ENCODE peak calls at places on chromosomes 5 and 9, in six cellular contexts. Z is A549, R is GM12878, J is endothelial cell of umbilical vein, D is HepG2, K is K562. Y is an unnamed sample.

GRCh38 chr5:154478224-154478565 is at the start of gene HAND1:
- DNase-seq in Z (peak; percentile 61), R (no peak), J (peak; percentile 34), D (peak; percentile 25), K (peak; percentile 57), Y (no peak)

GRCh38 chr9:14027114-14027812 is 286.7 kb downstream of the NFIB start:
- DNase-seq in Z (no peak), R (no peak), J (peak; percentile 86), D (no peak), K (no peak), Y (no peak)

GRCh38 chr9:134484479-134484878 is 157.1 kb upstream of the COL5A1 start:
- DNase-seq in Z (no peak), R (no peak), J (no peak), D (no peak), K (no peak), Y (no peak)

GRCh38 chr9:27856054-27856453 is 282.8 kb upstream of the C9orf72 start:
- DNase-seq in Z (no peak), R (no peak), J (no peak), D (no peak), K (no peak), Y (no peak)

GRCh38 chr9:138047469-138048040 is 170.0 kb downstream of the CACNA1B start:
- DNase-seq in Z (no peak), R (no peak), J (no peak), D (no peak), K (no peak), Y (no peak)

GRCh38 chr9:128145536-128145935 is 3.7 kb upstream of the LCN2 start:
- DNase-seq in Z (no peak), R (no peak), J (no peak), D (no peak), K (no peak), Y (no peak)

GRCh38 chr5:168612996-168613395 is 33.8 kb upstream of the PANK3 start:
- DNase-seq in Z (no peak), R (no peak), J (no peak), D (no peak), K (no peak), Y (no peak)

GRCh38 chr5:14017904-14018303 is 73.4 kb upstream of the DNAH5 start:
- DNase-seq in Z (no peak), R (no peak), J (no peak), D (no peak), K (no peak), Y (no peak)

GRCh38 chr5:67009028-67009427 is 187.6 kb downstream of the CD180 start:
- DNase-seq in Z (no peak), R (no peak), J (no peak), D (peak; percentile 66), K (no peak), Y (no peak)

GRCh38 chr5:102754499-102755424 is at the start of gene PAM:
- DNase-seq in Z (peak; percentile 49), R (no peak), J (peak; percentile 79), D (peak; percentile 36), K (peak; percentile 62), Y (peak; percentile 77)

GRCh38 chr5:123960526-123960925 is 448.5 kb downstream of the CSNK1G3 start:
- DNase-seq in Z (no peak), R (no peak), J (no peak), D (no peak), K (no peak), Y (no peak)

GRCh38 chr5:54187694-54188093 is 122.7 kb downstream of the ARL15 start:
- DNase-seq in Z (no peak), R (no peak), J (no peak), D (no peak), K (no peak), Y (no peak)

GRCh38 chr5:178431777-178432155 is 158.4 kb downstream of the COL23A1 start:
- DNase-seq in Z (no peak), R (no peak), J (no peak), D (no peak), K (no peak), Y (no peak)

GRCh38 chr5:53436480-53437191 is 43.8 kb upstream of the FST start:
- DNase-seq in Z (no peak), R (no peak), J (no peak), D (no peak), K (no peak), Y (no peak)

GRCh38 chr5:51986733-51987132 is 603.5 kb downstream of the ISL1 start:
- DNase-seq in Z (no peak), R (no peak), J (no peak), D (no peak), K (no peak), Y (no peak)

GRCh38 chr5:54470677-54471076 is 15.2 kb downstream of the HSPB3 start:
- DNase-seq in Z (no peak), R (no peak), J (no peak), D (no peak), K (no peak), Y (no peak)

GRCh38 chr5:143016777-143017374 is 246.7 kb downstream of the ARHGAP26 start:
- DNase-seq in Z (peak; percentile 54), R (no peak), J (peak; percentile 67), D (no peak), K (peak; percentile 17), Y (peak; percentile 66)
- TF ChIP-seq MAX in Z (no peak), R (no peak), J (no peak), D (no peak), K (no peak), Y (no peak)

DNA sequence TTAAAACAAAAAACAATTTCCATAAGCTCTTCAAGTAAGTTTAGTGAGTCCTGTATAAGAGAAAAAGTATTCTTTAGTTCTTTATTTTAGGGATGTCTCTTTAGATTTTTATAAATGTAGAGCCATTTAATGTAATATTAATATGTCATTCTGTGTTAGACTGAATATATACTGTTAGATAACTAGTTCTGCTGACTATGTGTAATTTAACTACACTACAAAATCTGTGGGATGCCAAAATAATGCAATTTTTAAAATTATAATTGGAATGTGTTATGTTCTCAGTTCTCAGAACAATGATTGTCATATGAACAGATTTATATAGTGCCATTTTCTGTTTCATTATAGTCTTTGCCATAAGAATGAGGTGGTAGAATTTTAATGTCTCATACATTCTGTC is 646.0 kb upstream of the EDIL3 start:
- DNase-seq in Z (no peak), R (no peak), J (no peak), D (no peak), K (no peak), Y (no peak)
- H3K4me3 ChIP-seq in Z (no peak overlapping the region), R (no peak overlapping the region), J (no peak overlapping the region), D (no peak overlapping the region), K (no peak overlapping the region), Y (no peak overlapping the region)

DNA sequence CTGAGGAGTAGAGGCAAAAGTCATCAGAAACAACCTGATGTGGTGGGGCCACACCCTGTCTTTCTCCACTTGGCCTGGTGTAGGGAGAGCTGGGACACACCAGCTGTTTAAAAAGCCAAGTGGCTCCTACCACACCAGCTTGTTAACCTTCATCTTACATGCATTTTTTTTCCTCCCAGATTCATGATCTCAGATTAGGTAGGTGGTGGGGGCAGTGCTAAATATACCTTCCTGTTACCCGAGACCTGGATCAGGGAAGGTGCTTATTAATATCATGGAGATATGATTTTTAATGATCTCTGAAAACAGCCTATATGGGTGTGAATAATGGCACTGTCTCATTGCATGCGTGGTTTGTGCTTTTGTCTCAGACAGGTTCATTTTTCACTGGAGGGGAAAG is 185.7 kb downstream of the EBF1 start:
- DNase-seq in Z (no peak), R (no peak), J (no peak), D (no peak), K (no peak), Y (no peak)
- TF ChIP-seq MYC in Z (no peak), R (no peak), J (no peak), D (no peak), K (no peak), Y (no peak)

GRCh38 chr5:115594343-115595047 is 7.8 kb downstream of the TICAM2 start:
- DNase-seq in Z (no peak), R (no peak), J (peak; percentile 59), D (no peak), K (no peak), Y (no peak)
- TF ChIP-seq MAX in Z (no peak), R (no peak), J (no peak), D (no peak), K (no peak), Y (no peak)

GRCh38 chr5:155729684-155730059 is 597.3 kb upstream of the SGCD start:
- DNase-seq in Z (no peak), R (no peak), J (no peak), D (no peak), K (no peak), Y (no peak)
- H3K4me3 ChIP-seq in Z (no peak overlapping the region), R (no peak overlapping the region), J (no peak overlapping the region), D (no peak overlapping the region), K (no peak overlapping the region), Y (no peak overlapping the region)

Y was measured in NB4.